ENCODE peak calls at places on chromosomes 16 and 17, in six cellular contexts. C is neural progenitor cell, A is IMR-90, K is thoracic aorta, Y is heart right ventricle, H is uterus. P is an unnamed sample.

GRCh38 chr17:75262112-75262606 is 480 bp downstream of the MRPS7 start:
- DNase-seq in H (no peak), A (no peak), Y (no peak), C (peak; percentile 57), K (no peak), P (no peak)

GRCh38 chr17:50165867-50166517 is at the start of gene SGCA:
- DNase-seq in Y (peak; percentile 62), C (no peak), A (no peak), K (no peak), H (no peak), P (no peak)

GRCh38 chr16:79601092-79601977 is 798 bp upstream of the MAF start:
- DNase-seq in C (peak; percentile 62), H (peak; percentile 66), K (no peak), Y (peak; percentile 42), A (no peak), P (peak; percentile 75)

GRCh38 chr16:89331371-89332109 is 114.0 kb downstream of the ZNF778 start:
- DNase-seq in Y (no peak), A (no peak), K (no peak), H (no peak), C (no peak), P (no peak)

GRCh38 chr16:21023509-21024202 is 123.1 kb downstream of the LYRM1 start:
- DNase-seq in A (no peak), Y (peak; percentile 22), C (no peak), H (no peak), K (no peak), P (no peak)

GRCh38 chr17:67829331-67829730 is 4.0 kb downstream of the BPTF start:
- DNase-seq in C (peak; percentile 9), Y (no peak), A (no peak), H (no peak), K (no peak), P (peak; percentile 7)

GRCh38 chr17:66737524-66737923 is 97.4 kb upstream of the CACNG5 start:
- DNase-seq in A (peak; percentile 49), Y (peak; percentile 46), H (peak; percentile 45), K (no peak), C (peak; percentile 79), P (no peak)

GRCh38 chr16:17459903-17460521 is 10.7 kb downstream of the XYLT1 start:
- DNase-seq in H (peak; percentile 50), C (no peak), A (no peak), K (no peak), Y (no peak), P (no peak)

GRCh38 chr17:66967867-66968543 is 3.5 kb downstream of the CACNG4 start:
- DNase-seq in K (no peak), H (no peak), Y (no peak), C (no peak), A (no peak), P (no peak)

GRCh38 chr16:89164847-89165684 is 6.5 kb upstream of the CDH15 start:
- DNase-seq in H (no peak), C (no peak), A (no peak), Y (no peak), K (no peak), P (no peak)

GRCh38 chr17:350706-351435 is 1.7 kb downstream of the RPH3AL start:
- DNase-seq in K (no peak), H (peak; percentile 75), C (no peak), Y (peak; percentile 92), A (no peak), P (no peak)

GRCh38 chr16:54099627-54100026 is 187.0 kb downstream of the IRX3 start:
- DNase-seq in C (no peak), Y (no peak), K (no peak), H (no peak), A (no peak), P (no peak)

GRCh38 chr16:78416400-78416799 is 316.9 kb downstream of the WWOX start:
- DNase-seq in Y (no peak), H (no peak), A (no peak), C (no peak), K (no peak), P (no peak)

GRCh38 chr16:88393034-88393433 is 10.3 kb downstream of the ZNF469 start:
- DNase-seq in K (peak; percentile 53), A (no peak), Y (peak; percentile 45), C (no peak), H (no peak), P (no peak)

GRCh38 chr16:53833145-53833544 is 129.2 kb downstream of the FTO start:
- DNase-seq in H (no peak), K (no peak), A (no peak), C (no peak), Y (no peak), P (no peak)

GRCh38 chr16:4407543-4408322 is 8.7 kb downstream of the CORO7 start:
- DNase-seq in K (no peak), H (peak; percentile 64), C (no peak), Y (no peak), A (peak; percentile 82), P (no peak)

GRCh38 chr16:16780588-16780987 is 401.6 kb downstream of the NPIPA7 start:
- DNase-seq in H (no peak), A (no peak), K (no peak), C (peak; percentile 66), Y (no peak), P (no peak)

GRCh38 chr17:60422162-60422665 is at the start of gene CHCT1:
- DNase-seq in H (no peak), C (no peak), K (no peak), Y (no peak), A (no peak), P (no peak)

GRCh38 chr16:2147981-2148671 is at the start of gene RAB26:
- DNase-seq in C (peak; percentile 92), K (no peak), A (peak; percentile 33), H (peak; percentile 66), Y (peak; percentile 84), P (no peak)

GRCh38 chr17:3615160-3615870 is 6.1 kb upstream of the TRPV1 start:
- DNase-seq in A (no peak), H (no peak), K (no peak), C (no peak), Y (no peak), P (no peak)

GRCh38 chr17:2050246-2050866 is 4.5 kb upstream of the HIC1 start:
- DNase-seq in K (no peak), A (peak; percentile 73), H (peak; percentile 84), C (peak; percentile 88), Y (no peak), P (peak; percentile 63)

GRCh38 chr17:80252871-80253270 is 7.8 kb upstream of the RNF213 start:
- DNase-seq in H (no peak), A (no peak), Y (no peak), K (no peak), C (peak; percentile 70), P (no peak)

GRCh38 chr17:80259642-80260535 is 763 bp upstream of the RNF213 start:
- DNase-seq in C (peak; percentile 92), H (peak; percentile 76), K (no peak), Y (peak; percentile 69), A (peak; percentile 65), P (peak; percentile 92)

GRCh38 chr17:29722411-29723198 is 99.9 kb upstream of the CORO6 start:
- DNase-seq in K (no peak), C (no peak), A (peak; percentile 73), Y (peak; percentile 78), H (peak; percentile 47), P (no peak)

GRCh38 chr16:80016689-80017088 is 416.2 kb upstream of the MAF start:
- DNase-seq in C (no peak), A (no peak), Y (no peak), K (no peak), H (no peak), P (no peak)

GRCh38 chr16:85168732-85169256 is 56.5 kb upstream of the CIBAR2 start:
- DNase-seq in H (peak; percentile 78), K (no peak), C (peak; percentile 86), Y (peak; percentile 66), A (peak; percentile 52), P (peak; percentile 46)

GRCh38 chr16:27369806-27370205 is 32.2 kb upstream of the IL21R start:
- DNase-seq in A (peak; percentile 79), C (no peak), Y (no peak), H (no peak), K (no peak), P (no peak)

GRCh38 chr17:26782153-26782552 is 511.8 kb upstream of the WSB1 start:
- DNase-seq in C (no peak), Y (no peak), K (no peak), H (no peak), A (no peak), P (no peak)
- H3K9me3 ChIP-seq in C (peaks cover 42% of the 10 kb centered on the region), Y (peaks cover 33% of the 10 kb centered on the region), K (peaks cover 8% of the 10 kb centered on the region), H (no peaks in the 10 kb centered on the region), A (peaks cover 11% of the 10 kb centered on the region), P (peaks cover 7% of the 10 kb centered on the region)

DNA sequence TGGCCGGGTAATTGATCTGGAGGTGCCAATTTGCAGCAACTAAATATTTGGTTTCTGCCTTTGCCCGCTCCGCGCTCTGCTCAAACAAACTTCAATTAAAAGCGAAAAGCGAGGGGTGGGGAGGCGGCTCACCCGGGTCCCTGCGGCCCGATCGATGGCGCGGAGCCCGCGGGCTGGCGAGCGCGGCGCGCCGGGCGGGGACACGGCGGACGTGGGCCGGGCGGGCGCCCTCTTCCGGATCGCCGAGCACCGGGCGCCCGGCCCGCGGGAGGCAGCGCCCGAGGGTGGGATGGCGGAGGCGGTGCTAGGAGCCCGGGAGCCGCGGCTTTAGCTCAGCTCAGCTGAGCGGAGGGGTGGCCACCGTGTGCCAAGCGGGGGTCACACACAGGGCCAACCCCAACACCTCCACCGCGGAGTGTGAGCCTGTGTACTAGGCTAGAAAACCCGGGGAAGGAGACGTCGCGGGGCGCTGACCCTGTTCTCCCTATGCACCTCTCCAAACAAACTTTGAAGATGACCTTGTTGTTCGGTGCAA is 32.2 kb downstream of the DCAKD start:
- DNase-seq in A (peak; percentile 34), K (no peak), C (peak; percentile 53), Y (peak; percentile 16), H (peak; percentile 60), P (peak; percentile 65)
- H3K27ac ChIP-seq in A (no peak overlapping the region), K (no peak overlapping the region), C (no peak overlapping the region), Y (peak overlapping the region; percentile 31), H (no peak overlapping the region), P (peak overlapping the region; percentile 18)

DNA sequence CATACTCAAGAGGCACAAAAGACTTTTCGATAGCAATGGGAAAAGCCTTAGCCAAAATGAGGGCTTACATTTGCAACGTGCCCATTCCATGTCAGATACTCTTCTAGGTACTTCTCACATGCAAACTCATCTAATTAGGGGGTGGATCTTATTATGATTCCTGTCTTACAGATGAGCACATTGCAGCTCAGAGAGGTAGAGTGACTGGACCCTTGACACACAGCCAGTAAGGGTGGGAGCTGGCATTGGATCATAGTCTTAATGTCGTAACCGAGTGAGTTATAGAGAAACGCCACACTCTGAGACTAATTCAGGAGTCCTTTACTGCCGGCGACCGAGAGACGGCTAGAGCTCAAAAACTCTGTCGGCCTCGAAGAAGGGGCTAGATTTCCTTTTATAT is 78.8 kb upstream of the GRIN2A start:
- DNase-seq in C (no peak), Y (no peak), A (no peak), K (no peak), H (no peak), P (no peak)
- H3K9me3 ChIP-seq in C (no peaks in the 10 kb centered on the region), Y (no peaks in the 10 kb centered on the region), A (peaks cover under 1% of the 10 kb centered on the region), K (no peaks in the 10 kb centered on the region), H (no peaks in the 10 kb centered on the region), P (no peaks in the 10 kb centered on the region)

DNA sequence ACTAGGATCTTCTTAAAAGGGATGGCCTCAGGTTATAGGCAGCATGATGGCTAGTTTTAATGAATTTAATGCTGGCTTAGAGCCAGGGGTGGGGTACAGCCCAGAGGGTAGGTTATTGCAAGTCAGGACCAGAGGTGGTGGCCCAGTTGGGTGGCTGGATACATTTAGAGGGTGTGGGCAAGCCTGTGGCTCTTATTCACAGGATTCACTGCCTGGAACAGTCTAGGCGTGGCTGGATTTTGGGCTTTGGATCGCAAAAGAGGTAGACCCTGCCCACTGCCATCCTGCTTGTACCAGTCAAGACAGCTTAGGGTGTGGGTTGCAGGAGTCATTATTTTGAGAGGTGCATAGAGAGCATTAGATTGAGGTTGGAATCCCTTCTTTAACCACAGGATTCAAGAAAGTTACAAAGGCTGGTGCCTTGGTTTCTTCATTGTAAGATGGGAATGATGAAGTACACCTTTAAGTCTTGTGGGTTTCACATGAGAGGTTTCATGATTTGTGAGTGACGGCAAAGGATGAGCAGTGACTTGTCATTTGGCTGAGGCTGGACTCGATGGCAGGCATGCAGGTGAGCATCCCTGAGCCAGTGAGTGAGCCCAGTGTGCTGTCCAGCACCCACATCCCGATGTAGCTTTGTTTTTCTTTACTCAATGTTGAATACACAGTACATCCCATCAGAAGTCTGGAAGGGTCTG is 85.2 kb downstream of the KSR1 start:
- DNase-seq in K (no peak), C (no peak), A (no peak), H (no peak), Y (no peak), P (no peak)
- H3K27ac ChIP-seq in K (peak overlapping the region; percentile 53), C (no peak overlapping the region), A (peak overlapping the region; percentile 90), H (peak overlapping the region; percentile 79), Y (peak overlapping the region; percentile 90), P (no peak overlapping the region)

P was measured in SJSA1.